ENCODE peak calls at places on chromosomes 2 and 18, in ten cellular contexts. T, X, I, H, O, N, S, P, M and L are unnamed samples.
A peak's percentile ranks its signal among the peaks of the same experiment; 100 is the strongest.

GRCh38 chr18:28365406-28365805 is 188.5 kb upstream of the CDH2 start:
- DNase-seq in S (no peak), X (no peak), T (no peak), H (no peak), I (peak; percentile 2), N (no peak), O (no peak), M (no peak), P (peak; percentile 15), L (no peak)

GRCh38 chr2:174699993-174700766 is 64.1 kb downstream of the CHRNA1 start:
- DNase-seq in N (no peak), O (peak; percentile 59), T (peak; percentile 65), X (no peak), S (peak; percentile 25), M (peak; percentile 55), I (peak; percentile 63), H (peak; percentile 43), P (no peak), L (no peak)

GRCh38 chr18:36186461-36187137 is 698 bp upstream of the MOCOS start:
- DNase-seq in H (no peak), M (peak; percentile 77), N (peak; percentile 80), O (peak; percentile 63), I (peak; percentile 19), P (peak; percentile 32), S (peak; percentile 36), X (peak; percentile 66), T (peak; percentile 37), L (peak; percentile 38)

GRCh38 chr2:204361738-204362137 is 183.5 kb upstream of the PARD3B start:
- DNase-seq in T (no peak), O (no peak), H (no peak), P (no peak), X (no peak), N (no peak), M (no peak), S (no peak), I (no peak), L (no peak)

GRCh38 chr2:47870668-47871540 is 35.4 kb downstream of the FBXO11 start:
- DNase-seq in S (no peak), H (no peak), P (no peak), M (no peak), T (no peak), N (no peak), I (peak; percentile 55), X (no peak), O (no peak), L (no peak)

GRCh38 chr2:80461505-80462197 is 157.1 kb upstream of the LRRTM1 start:
- DNase-seq in I (peak; percentile 1), H (no peak), T (peak; percentile 20), S (no peak), M (peak; percentile 14), P (no peak), O (no peak), N (no peak), X (no peak), L (no peak)

GRCh38 chr2:26001743-26002341 is 19.5 kb upstream of the KIF3C start:
- DNase-seq in P (peak; percentile 80), S (peak; percentile 69), O (peak; percentile 84), I (peak; percentile 49), T (no peak), H (no peak), X (peak; percentile 78), N (no peak), M (no peak), L (peak; percentile 99)

GRCh38 chr2:217695033-217695520 is 307.7 kb downstream of the TNS1 start:
- DNase-seq in S (no peak), X (no peak), N (no peak), H (no peak), M (no peak), I (peak; percentile 95), O (no peak), T (no peak), P (no peak), L (no peak)

GRCh38 chr2:203583696-203584095 is 48.6 kb upstream of the RAPH1 start:
- DNase-seq in T (peak; percentile 55), I (peak; percentile 46), O (no peak), H (no peak), N (no peak), X (no peak), M (no peak), S (peak; percentile 52), P (no peak), L (peak; percentile 48)

GRCh38 chr2:218067523-218067922 is 1.5 kb upstream of the RUFY4 start:
- DNase-seq in X (no peak), O (peak; percentile 42), P (no peak), T (no peak), S (no peak), N (no peak), H (no peak), I (no peak), M (no peak), L (no peak)

GRCh38 chr2:44429034-44429433 is 67.3 kb downstream of the CAMKMT start:
- DNase-seq in I (peak; percentile 15), H (no peak), S (no peak), N (no peak), T (no peak), P (no peak), O (no peak), M (no peak), X (no peak), L (no peak)

GRCh38 chr2:159072795-159073194 is 104.4 kb downstream of the TANC1 start:
- DNase-seq in X (no peak), T (no peak), P (no peak), N (no peak), O (no peak), H (no peak), M (no peak), I (peak; percentile 71), S (no peak), L (no peak)

GRCh38 chr2:26352892-26353291 is 6.3 kb upstream of the ADGRF3 start:
- DNase-seq in I (peak; percentile 69), M (no peak), X (no peak), P (no peak), H (no peak), T (no peak), S (no peak), N (no peak), O (no peak), L (no peak)

GRCh38 chr2:96530144-96530430 is 6.5 kb upstream of the ARID5A start:
- DNase-seq in X (peak; percentile 43), T (no peak), I (no peak), H (no peak), N (peak; percentile 32), S (no peak), M (no peak), O (no peak), P (no peak), L (no peak)

GRCh38 chr2:105369777-105370690 is 28.8 kb downstream of the FHL2 start:
- DNase-seq in X (peak; percentile 93), M (peak; percentile 79), T (peak; percentile 92), S (peak; percentile 84), H (peak; percentile 68), P (peak; percentile 89), O (peak; percentile 81), N (peak; percentile 89), I (peak; percentile 88), L (peak; percentile 91)

GRCh38 chr2:85935746-85936208 is 47.0 kb upstream of the ST3GAL5 start:
- DNase-seq in T (no peak), S (no peak), O (no peak), M (peak; percentile 76), N (no peak), H (no peak), I (peak; percentile 62), X (no peak), P (no peak), L (no peak)

GRCh38 chr2:134668821-134669220 is 50.0 kb downstream of the TMEM163 start:
- DNase-seq in S (no peak), X (no peak), P (no peak), N (peak; percentile 85), M (no peak), T (peak; percentile 33), H (no peak), O (no peak), I (no peak), L (peak; percentile 9)

GRCh38 chr18:22045221-22045918 is 124.0 kb upstream of the GATA6 start:
- DNase-seq in S (no peak), P (peak; percentile 60), X (no peak), M (no peak), N (no peak), H (no peak), T (no peak), O (peak; percentile 48), I (no peak), L (no peak)

GRCh38 chr18:80202264-80202998 is 44.9 kb downstream of the PARD6G start:
- DNase-seq in H (no peak), T (peak; percentile 86), P (no peak), S (no peak), M (no peak), X (no peak), N (no peak), I (no peak), O (no peak), L (no peak)

GRCh38 chr2:42639340-42640077 is 71.1 kb downstream of the MTA3 start:
- DNase-seq in M (no peak), N (no peak), O (no peak), I (no peak), X (no peak), P (no peak), S (no peak), H (no peak), T (no peak), L (no peak)
- H3K4me3 ChIP-seq in M (no peak overlapping the region), N (no peak overlapping the region), O (no peak overlapping the region), I (no peak overlapping the region), X (peak overlapping the region; percentile 17), P (no peak overlapping the region), S (no peak overlapping the region), H (no peak overlapping the region), T (no peak overlapping the region), L (no peak overlapping the region)

GRCh38 chr2:232901711-232902578 is 31.9 kb downstream of the SNORC start:
- DNase-seq in P (no peak), H (peak; percentile 82), S (no peak), I (peak; percentile 89), N (no peak), T (no peak), O (no peak), X (no peak), M (peak; percentile 66), L (no peak)
- H3K4me3 ChIP-seq in P (no peak overlapping the region), H (no peak overlapping the region), S (no peak overlapping the region), I (no peak overlapping the region), N (no peak overlapping the region), T (no peak overlapping the region), O (no peak overlapping the region), X (no peak overlapping the region), M (no peak overlapping the region), L (no peak overlapping the region)

DNA sequence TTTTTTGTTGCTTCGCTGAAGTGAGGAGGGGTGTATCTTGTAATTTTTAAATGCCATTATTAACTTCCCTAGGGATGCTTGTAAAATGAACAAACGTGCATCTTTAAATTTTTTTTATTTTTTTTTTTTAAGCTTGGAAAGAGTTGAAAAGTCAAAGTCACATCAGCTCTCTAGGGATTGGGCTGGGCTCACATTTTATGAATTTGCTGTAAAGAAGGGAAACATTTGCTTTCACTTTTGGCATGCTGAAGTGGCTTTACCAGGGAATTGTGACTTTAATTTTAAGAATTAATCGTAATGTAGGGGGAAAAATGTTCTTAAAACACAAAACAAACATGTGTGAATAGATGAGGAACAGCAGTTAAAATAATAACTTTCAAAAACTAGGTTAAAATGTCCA is 123.0 kb downstream of the AGAP1 start:
- DNase-seq in P (no peak), T (no peak), H (no peak), S (peak; percentile 64), N (no peak), I (peak; percentile 70), M (no peak), X (no peak), O (no peak), L (no peak)
- H3K4me3 ChIP-seq in P (no peak overlapping the region), T (no peak overlapping the region), H (no peak overlapping the region), S (no peak overlapping the region), N (no peak overlapping the region), I (no peak overlapping the region), M (no peak overlapping the region), X (no peak overlapping the region), O (no peak overlapping the region), L (no peak overlapping the region)

GRCh38 chr2:46460991-46461715 is 18.2 kb upstream of the TMEM247 start:
- DNase-seq in O (peak; percentile 83), I (peak; percentile 67), X (peak; percentile 85), T (peak; percentile 81), P (peak; percentile 86), S (peak; percentile 83), M (peak; percentile 63), H (no peak), N (peak; percentile 70), L (peak; percentile 77)
- H3K4me3 ChIP-seq in O (no peak overlapping the region), I (no peak overlapping the region), X (no peak overlapping the region), T (no peak overlapping the region), P (no peak overlapping the region), S (no peak overlapping the region), M (no peak overlapping the region), H (no peak overlapping the region), N (no peak overlapping the region), L (no peak overlapping the region)